ENCODE peak calls at places on chromosomes 6 and 20, in nine cellular contexts. One of them, this sample, is unnamed.

GRCh38 chr20:20850407-20850806 is 138.0 kb upstream of the RALGAPA2 start:
- DNase-seq in stomach: no peak
- DNase-seq in tibial nerve: no peak
- DNase-seq in K562: no peak
- DNase-seq in HepG2: no peak
- DNase-seq in A549: no peak
- DNase-seq in SK-N-SH: no peak
- DNase-seq in transverse colon: no peak
- DNase-seq in ovary: no peak
- DNase-seq in this sample: no peak

GRCh38 chr20:3652646-3653596 is 10.3 kb downstream of the GFRA4 start:
- DNase-seq in stomach: no peak
- DNase-seq in tibial nerve: no peak
- DNase-seq in K562: peak
- DNase-seq in HepG2: no peak
- DNase-seq in A549: no peak
- DNase-seq in SK-N-SH: no peak
- DNase-seq in transverse colon: no peak
- DNase-seq in ovary: no peak
- DNase-seq in this sample: no peak

GRCh38 chr6:71400852-71401251 is 112.2 kb downstream of the OGFRL1 start:
- DNase-seq in stomach: no peak
- DNase-seq in tibial nerve: no peak
- DNase-seq in K562: no peak
- DNase-seq in HepG2: no peak
- DNase-seq in A549: no peak
- DNase-seq in SK-N-SH: no peak
- DNase-seq in transverse colon: no peak
- DNase-seq in ovary: no peak
- DNase-seq in this sample: no peak

GRCh38 chr6:103783344-103783743 is 1076.4 kb downstream of the HACE1 start:
- DNase-seq in stomach: peak
- DNase-seq in tibial nerve: no peak
- DNase-seq in K562: no peak
- DNase-seq in HepG2: no peak
- DNase-seq in A549: no peak
- DNase-seq in SK-N-SH: no peak
- DNase-seq in transverse colon: no peak
- DNase-seq in ovary: peak
- DNase-seq in this sample: no peak

GRCh38 chr20:41649489-41649888 is 31.3 kb upstream of the CHD6 start:
- DNase-seq in stomach: no peak
- DNase-seq in tibial nerve: no peak
- DNase-seq in K562: no peak
- DNase-seq in HepG2: no peak
- DNase-seq in A549: no peak
- DNase-seq in SK-N-SH: no peak
- DNase-seq in transverse colon: no peak
- DNase-seq in ovary: no peak
- DNase-seq in this sample: no peak

GRCh38 chr6:165557674-165558073 is 105.4 kb downstream of the PDE10A start:
- DNase-seq in stomach: no peak
- DNase-seq in tibial nerve: no peak
- DNase-seq in K562: no peak
- DNase-seq in HepG2: no peak
- DNase-seq in A549: no peak
- DNase-seq in SK-N-SH: no peak
- DNase-seq in transverse colon: no peak
- DNase-seq in ovary: no peak
- DNase-seq in this sample: no peak

GRCh38 chr6:17281100-17281496 is at the start of gene RBM24:
- DNase-seq in stomach: peak
- DNase-seq in tibial nerve: peak
- DNase-seq in K562: no peak
- DNase-seq in HepG2: peak
- DNase-seq in A549: no peak
- DNase-seq in SK-N-SH: peak
- DNase-seq in transverse colon: peak
- DNase-seq in ovary: peak
- DNase-seq in this sample: peak

GRCh38 chr20:8447262-8448120 is 315.4 kb downstream of the PLCB1 start:
- DNase-seq in stomach: peak
- DNase-seq in tibial nerve: no peak
- DNase-seq in K562: no peak
- DNase-seq in HepG2: peak
- DNase-seq in A549: no peak
- DNase-seq in SK-N-SH: no peak
- DNase-seq in transverse colon: no peak
- DNase-seq in ovary: no peak
- DNase-seq in this sample: no peak

GRCh38 chr6:158784505-158784904 is 34.7 kb downstream of the EZR start:
- DNase-seq in stomach: peak
- DNase-seq in tibial nerve: no peak
- DNase-seq in K562: no peak
- DNase-seq in HepG2: no peak
- DNase-seq in A549: no peak
- DNase-seq in SK-N-SH: no peak
- DNase-seq in transverse colon: no peak
- DNase-seq in ovary: no peak
- DNase-seq in this sample: no peak

DNA sequence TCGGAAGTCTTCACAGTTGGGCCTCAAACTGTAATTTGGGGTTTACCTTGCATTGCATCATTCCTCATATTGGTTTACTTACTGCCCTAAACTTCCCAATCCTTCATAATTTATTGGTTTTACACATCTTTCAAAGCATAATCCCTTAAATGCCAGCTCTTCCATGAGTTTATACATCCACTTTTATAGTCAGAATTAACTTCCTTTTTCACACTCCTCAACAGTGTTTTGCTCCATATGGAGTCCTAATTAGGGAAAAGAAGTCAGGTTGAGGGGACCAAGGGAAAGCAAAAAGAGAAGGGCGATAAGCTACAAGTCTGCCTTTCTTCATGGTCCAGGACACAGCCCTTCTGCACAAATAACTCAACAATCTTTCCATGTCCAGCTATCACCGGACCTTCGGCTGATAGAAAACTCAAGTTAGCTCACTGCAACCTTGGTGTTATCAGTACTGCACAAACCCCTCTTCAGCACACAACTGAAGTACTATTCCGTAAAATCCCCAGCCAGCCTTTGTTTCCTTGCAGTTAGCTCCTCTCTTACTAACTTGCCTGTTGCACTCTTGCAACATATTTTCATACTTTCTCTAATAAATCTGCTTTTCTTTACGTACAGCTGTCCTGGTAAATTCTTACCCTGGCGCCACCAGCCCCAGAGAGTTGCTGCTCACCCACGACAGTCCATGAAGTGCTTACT is 2.0 kb downstream of the EEF1E1 start:
- DNase-seq in stomach: no peak
- DNase-seq in tibial nerve: no peak
- DNase-seq in K562: peak
- DNase-seq in HepG2: no peak
- DNase-seq in A549: no peak
- DNase-seq in SK-N-SH: no peak
- DNase-seq in transverse colon: no peak
- DNase-seq in ovary: no peak
- DNase-seq in this sample: no peak
- TF ChIP-seq CTCF in stomach: no peak
- TF ChIP-seq CTCF in tibial nerve: no peak
- TF ChIP-seq CTCF in K562: no peak
- TF ChIP-seq CTCF in HepG2: no peak
- TF ChIP-seq CTCF in A549: no peak
- TF ChIP-seq CTCF in SK-N-SH: no peak
- TF ChIP-seq CTCF in transverse colon: no peak
- TF ChIP-seq CTCF in ovary: no peak
- TF ChIP-seq CTCF in this sample: no peak

GRCh38 chr20:31835554-31835953 is 9.8 kb downstream of the FOXS1 start:
- DNase-seq in stomach: no peak
- DNase-seq in tibial nerve: no peak
- DNase-seq in K562: no peak
- DNase-seq in HepG2: no peak
- DNase-seq in A549: no peak
- DNase-seq in SK-N-SH: no peak
- DNase-seq in transverse colon: no peak
- DNase-seq in ovary: no peak
- DNase-seq in this sample: no peak

GRCh38 chr20:31836853-31837608 is 8.4 kb downstream of the FOXS1 start:
- DNase-seq in stomach: no peak
- DNase-seq in tibial nerve: no peak
- DNase-seq in K562: no peak
- DNase-seq in HepG2: no peak
- DNase-seq in A549: no peak
- DNase-seq in SK-N-SH: peak
- DNase-seq in transverse colon: no peak
- DNase-seq in ovary: no peak
- DNase-seq in this sample: peak

GRCh38 chr20:31837896-31838397 is 7.5 kb downstream of the FOXS1 start:
- DNase-seq in stomach: no peak
- DNase-seq in tibial nerve: no peak
- DNase-seq in K562: peak
- DNase-seq in HepG2: no peak
- DNase-seq in A549: no peak
- DNase-seq in SK-N-SH: no peak
- DNase-seq in transverse colon: no peak
- DNase-seq in ovary: no peak
- DNase-seq in this sample: peak

GRCh38 chr20:31833931-31834521 is 11.4 kb downstream of the FOXS1 start:
- DNase-seq in stomach: no peak
- DNase-seq in tibial nerve: no peak
- DNase-seq in K562: no peak
- DNase-seq in HepG2: no peak
- DNase-seq in A549: no peak
- DNase-seq in SK-N-SH: no peak
- DNase-seq in transverse colon: no peak
- DNase-seq in ovary: no peak
- DNase-seq in this sample: no peak

GRCh38 chr20:31835977-31836852 is 9.2 kb downstream of the FOXS1 start:
- DNase-seq in stomach: peak
- DNase-seq in tibial nerve: peak
- DNase-seq in K562: peak
- DNase-seq in HepG2: peak
- DNase-seq in A549: peak
- DNase-seq in SK-N-SH: peak
- DNase-seq in transverse colon: peak
- DNase-seq in ovary: peak
- DNase-seq in this sample: peak
- TF ChIP-seq EP300 in stomach: no peak
- TF ChIP-seq EP300 in tibial nerve: no peak
- TF ChIP-seq EP300 in K562: peak
- TF ChIP-seq EP300 in HepG2: no peak
- TF ChIP-seq EP300 in A549: peak
- TF ChIP-seq EP300 in SK-N-SH: no peak
- TF ChIP-seq EP300 in transverse colon: no peak
- TF ChIP-seq EP300 in ovary: no peak
- TF ChIP-seq EP300 in this sample: no peak

GRCh38 chr6:82553863-82554531 is 190.4 kb downstream of the TPBG start:
- DNase-seq in stomach: no peak
- DNase-seq in tibial nerve: no peak
- DNase-seq in K562: no peak
- DNase-seq in HepG2: no peak
- DNase-seq in A549: no peak
- DNase-seq in SK-N-SH: no peak
- DNase-seq in transverse colon: no peak
- DNase-seq in ovary: no peak
- DNase-seq in this sample: no peak

GRCh38 chr6:82555801-82556200 is 192.2 kb downstream of the TPBG start:
- DNase-seq in stomach: no peak
- DNase-seq in tibial nerve: no peak
- DNase-seq in K562: no peak
- DNase-seq in HepG2: no peak
- DNase-seq in A549: no peak
- DNase-seq in SK-N-SH: no peak
- DNase-seq in transverse colon: no peak
- DNase-seq in ovary: no peak
- DNase-seq in this sample: no peak

GRCh38 chr6:82551831-82552230 is 188.2 kb downstream of the TPBG start:
- DNase-seq in stomach: no peak
- DNase-seq in tibial nerve: no peak
- DNase-seq in K562: no peak
- DNase-seq in HepG2: no peak
- DNase-seq in A549: no peak
- DNase-seq in SK-N-SH: no peak
- DNase-seq in transverse colon: no peak
- DNase-seq in ovary: no peak
- DNase-seq in this sample: no peak

DNA sequence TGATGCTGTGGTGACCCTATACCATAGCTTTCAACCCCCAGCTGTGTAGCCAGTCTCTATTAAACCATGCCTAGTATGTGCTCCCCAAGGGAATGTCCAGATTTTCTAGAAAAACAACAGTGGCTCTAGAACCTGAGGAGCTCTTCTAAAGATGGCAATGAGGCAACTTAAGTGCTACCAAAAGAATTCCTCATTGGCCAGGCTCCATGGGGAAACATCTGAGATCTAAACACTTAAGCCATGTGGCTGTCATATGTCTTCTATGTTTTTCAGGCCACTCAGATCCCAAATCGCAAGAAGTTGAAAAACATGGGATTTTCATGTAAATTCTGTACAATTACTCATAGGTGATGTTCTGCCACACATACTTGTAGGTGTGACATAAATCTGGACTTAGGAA is 191.1 kb downstream of the TPBG start:
- DNase-seq in stomach: no peak
- DNase-seq in tibial nerve: no peak
- DNase-seq in K562: no peak
- DNase-seq in HepG2: no peak
- DNase-seq in A549: no peak
- DNase-seq in SK-N-SH: no peak
- DNase-seq in transverse colon: no peak
- DNase-seq in ovary: no peak
- DNase-seq in this sample: no peak
- TF ChIP-seq CTCF in stomach: no peak
- TF ChIP-seq CTCF in tibial nerve: no peak
- TF ChIP-seq CTCF in K562: no peak
- TF ChIP-seq CTCF in HepG2: no peak
- TF ChIP-seq CTCF in A549: no peak
- TF ChIP-seq CTCF in SK-N-SH: no peak
- TF ChIP-seq CTCF in transverse colon: no peak
- TF ChIP-seq CTCF in ovary: no peak
- TF ChIP-seq CTCF in this sample: no peak

DNA sequence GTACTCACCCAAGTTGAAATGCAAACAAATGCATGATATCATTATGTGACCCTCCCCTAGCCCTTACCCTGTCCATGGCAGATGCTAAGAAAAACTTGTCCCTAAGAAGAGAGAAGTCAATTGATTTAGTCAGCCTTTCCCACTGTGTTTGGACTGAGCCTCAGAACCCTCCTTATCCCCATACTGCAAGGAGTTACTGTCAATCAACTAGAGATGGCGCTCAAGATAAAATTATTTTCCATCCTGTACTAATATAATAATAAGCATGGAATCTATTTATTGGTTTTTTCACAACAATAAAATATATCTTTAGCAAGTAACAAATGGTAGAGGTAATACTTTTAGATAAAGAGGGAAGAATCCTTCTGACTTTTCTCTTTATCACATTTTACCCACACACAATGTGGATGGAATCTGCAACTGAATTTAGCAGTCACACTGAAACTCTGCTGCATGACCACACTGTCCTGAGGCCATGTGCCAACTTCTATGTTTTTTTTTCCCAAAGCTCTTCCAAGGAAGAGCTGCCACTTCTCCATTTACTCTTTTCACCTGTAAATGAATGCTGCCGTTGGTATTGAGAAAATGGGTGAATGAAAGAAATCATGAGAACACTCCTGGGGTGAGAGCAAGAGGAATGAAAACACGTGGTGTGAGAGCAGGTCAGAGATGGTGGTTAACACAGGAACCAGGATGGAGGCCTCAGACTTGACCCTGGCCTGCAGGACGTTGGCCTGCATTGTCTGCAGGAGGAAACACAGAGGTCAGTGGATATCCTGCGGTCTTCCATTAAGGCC is 10.5 kb downstream of the NT5E start:
- DNase-seq in stomach: no peak
- DNase-seq in tibial nerve: no peak
- DNase-seq in K562: no peak
- DNase-seq in HepG2: no peak
- DNase-seq in A549: no peak
- DNase-seq in SK-N-SH: no peak
- DNase-seq in transverse colon: no peak
- DNase-seq in ovary: no peak
- DNase-seq in this sample: no peak
- TF ChIP-seq EP300 in stomach: no peak
- TF ChIP-seq EP300 in tibial nerve: no peak
- TF ChIP-seq EP300 in K562: no peak
- TF ChIP-seq EP300 in HepG2: no peak
- TF ChIP-seq EP300 in A549: no peak
- TF ChIP-seq EP300 in SK-N-SH: no peak
- TF ChIP-seq EP300 in transverse colon: no peak
- TF ChIP-seq EP300 in ovary: no peak
- TF ChIP-seq EP300 in this sample: no peak